ENCODE peak calls at places on chromosomes 1 and 21, in six cellular contexts. H is adrenal gland, R is heart left ventricle, Z is BJ, F is PC-3, Q is heart right ventricle. E is an unnamed sample.

GRCh38 chr1:200367841-200368534 is 41.8 kb downstream of the ZNF281 start:
- DNase-seq in H (no peak), Z (peak), Q (no peak), F (no peak), R (peak), E (no peak)

GRCh38 chr1:108813326-108813725 is 43.6 kb downstream of the AKNAD1 start:
- DNase-seq in H (no peak), R (no peak), Z (no peak), F (peak), Q (no peak), E (no peak)

GRCh38 chr1:28067523-28068090 is 20.8 kb downstream of the EYA3 start:
- DNase-seq in Q (no peak), H (no peak), F (peak), R (no peak), Z (no peak), E (peak)

GRCh38 chr1:153032677-153033308 is 1.8 kb downstream of the SPRR1B start:
- DNase-seq in R (no peak), Z (peak), H (peak), F (peak), Q (no peak), E (peak)

GRCh38 chr1:211748810-211749209 is 73.4 kb upstream of the NEK2 start:
- DNase-seq in Q (no peak), H (no peak), R (no peak), F (no peak), Z (no peak), E (no peak)

GRCh38 chr21:41377715-41378114 is 15.9 kb downstream of the MX2 start:
- DNase-seq in R (peak), Z (no peak), Q (no peak), F (no peak), H (no peak), E (no peak)

GRCh38 chr21:21159253-21159899 is 161.2 kb downstream of the NCAM2 start:
- DNase-seq in H (no peak), R (no peak), Q (no peak), F (peak), Z (no peak), E (peak)

GRCh38 chr1:168520832-168521231 is 23.0 kb downstream of the XCL2 start:
- DNase-seq in Q (no peak), Z (no peak), R (no peak), F (no peak), H (no peak), E (no peak)

GRCh38 chr1:93578911-93579825 is 102.5 kb downstream of the BCAR3 start:
- DNase-seq in F (no peak), R (no peak), Z (no peak), Q (no peak), H (no peak), E (no peak)

GRCh38 chr1:63670164-63670563 is 77.0 kb downstream of the PGM1 start:
- DNase-seq in Q (no peak), Z (no peak), R (no peak), F (no peak), H (no peak), E (no peak)

GRCh38 chr21:42412636-42412933 is 8.9 kb downstream of the UBASH3A start:
- DNase-seq in Z (no peak), F (no peak), H (no peak), Q (no peak), R (no peak), E (no peak)

GRCh38 chr1:40399984-40400704 is 26.6 kb downstream of the SMAP2 start:
- DNase-seq in Q (no peak), Z (no peak), H (no peak), R (no peak), F (no peak), E (no peak)

GRCh38 chr21:28793043-28793442 is 199.6 kb downstream of the LTN1 start:
- DNase-seq in R (no peak), Q (no peak), Z (no peak), F (peak), H (no peak), E (peak)

GRCh38 chr1:13699510-13699909 is 478 bp upstream of the PRDM2 start:
- DNase-seq in Z (no peak), F (peak), H (peak), Q (no peak), R (no peak), E (no peak)

GRCh38 chr1:2625311-2625710 is 7.5 kb downstream of the MMEL1 start:
- DNase-seq in Q (no peak), Z (no peak), F (no peak), R (no peak), H (no peak), E (no peak)

GRCh38 chr21:35149698-35150097 is 100.6 kb upstream of the RUNX1 start:
- DNase-seq in H (no peak), R (no peak), Q (no peak), Z (peak), F (peak), E (peak)

GRCh38 chr21:17527240-17527639 is 14.4 kb downstream of the CXADR start:
- DNase-seq in R (no peak), F (peak), Q (no peak), H (peak), Z (no peak), E (peak)

GRCh38 chr1:227939791-227940771 is 7.7 kb downstream of the WNT9A start:
- DNase-seq in Q (no peak), F (no peak), Z (no peak), R (no peak), H (no peak), E (no peak)

GRCh38 chr1:38140025-38140487 is 93.5 kb upstream of the POU3F1 start:
- DNase-seq in Z (no peak), H (no peak), R (no peak), Q (no peak), F (peak), E (no peak)

GRCh38 chr1:59707216-59707615 is 107.5 kb upstream of the HOOK1 start:
- DNase-seq in Q (no peak), Z (peak), H (peak), R (peak), F (peak), E (peak)

GRCh38 chr1:231206856-231207255 is 34.2 kb upstream of the GNPAT start:
- DNase-seq in H (no peak), R (no peak), F (no peak), Z (no peak), Q (no peak), E (peak)

GRCh38 chr1:844472-845026 is 79.2 kb upstream of the SAMD11 start:
- DNase-seq in R (no peak), Q (no peak), F (no peak), H (no peak), Z (no peak), E (no peak)

GRCh38 chr21:31447477-31447876 is 103.4 kb upstream of the TIAM1 start:
- DNase-seq in Q (no peak), R (no peak), Z (no peak), F (no peak), H (no peak), E (peak)

GRCh38 chr1:26111530-26112406 is at the start of gene PDIK1L:
- DNase-seq in F (peak), R (peak), Q (peak), Z (peak), H (peak), E (peak)

GRCh38 chr1:43565600-43566360 is 35.1 kb downstream of the PTPRF start:
- DNase-seq in Z (no peak), R (peak), Q (peak), H (peak), F (no peak), E (no peak)

GRCh38 chr1:9589144-9589718 is 520 bp downstream of the TMEM201 start:
- DNase-seq in R (no peak), Q (no peak), Z (no peak), F (no peak), H (peak), E (peak)

GRCh38 chr1:18482721-18483425 is 2.1 kb downstream of the KLHDC7A start:
- DNase-seq in Q (no peak), H (no peak), F (no peak), Z (no peak), R (no peak), E (no peak)

GRCh38 chr21:16072692-16073091 is 342.9 kb downstream of the USP25 start:
- DNase-seq in R (no peak), Z (peak), Q (no peak), H (no peak), F (peak), E (no peak)

GRCh38 chr1:27536767-27537166 is 46.8 kb upstream of the WASF2 start:
- DNase-seq in R (peak), H (peak), F (no peak), Q (peak), Z (no peak), E (peak)

GRCh38 chr1:29410476-29410875 is 174.2 kb downstream of the PTPRU start:
- DNase-seq in Z (no peak), F (no peak), H (no peak), R (no peak), Q (no peak), E (peak)

GRCh38 chr21:41926068-41926806 is 27.6 kb downstream of the C2CD2 start:
- DNase-seq in R (no peak), Z (no peak), H (peak), F (peak), Q (no peak), E (peak)

GRCh38 chr21:46304437-46304836 is 18.3 kb downstream of the YBEY start:
- DNase-seq in Q (no peak), R (no peak), H (no peak), Z (no peak), F (no peak), E (no peak)

GRCh38 chr1:15304708-15305326 is 57.8 kb downstream of the FHAD1 start:
- DNase-seq in Z (no peak), Q (peak), F (peak), R (peak), H (peak), E (peak)

DNA sequence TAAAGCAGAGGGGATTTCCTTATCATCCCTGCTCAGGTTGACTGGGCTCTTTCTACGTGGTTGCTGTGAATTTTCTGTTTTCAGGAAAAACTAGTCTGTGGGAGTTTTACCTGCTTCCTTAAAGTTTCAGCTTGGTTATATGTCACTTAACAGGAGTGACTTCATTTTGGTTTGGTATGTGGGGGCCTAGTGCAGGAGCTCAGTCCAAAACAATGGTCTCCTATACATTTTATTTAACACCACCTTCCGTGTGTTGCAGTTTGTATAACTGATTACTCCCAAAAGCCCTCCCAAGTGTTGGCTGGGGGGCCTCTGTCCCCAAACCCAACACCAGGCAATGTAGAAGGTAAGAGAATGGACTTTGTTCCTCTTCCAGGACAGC is 5.3 kb downstream of the IL23R start:
- DNase-seq in Q (no peak), R (no peak), H (no peak), F (no peak), Z (no peak), E (no peak)
- H3K4me3 ChIP-seq in Q (no peak), R (no peak), H (no peak), F (no peak), Z (no peak), E (no peak)

GRCh38 chr1:151167116-151167515 is 1.2 kb downstream of the SCNM1 start:
- DNase-seq in H (no peak), Q (no peak), F (no peak), Z (no peak), R (no peak), E (no peak)
- H3K4me3 ChIP-seq in H (no peak), Q (no peak), F (peak), Z (peak), R (peak), E (no peak)

GRCh38 chr1:201740609-201741231 is 88.2 kb upstream of the IPO9 start:
- DNase-seq in R (no peak), H (no peak), Q (no peak), F (no peak), Z (no peak), E (no peak)
- H3K4me3 ChIP-seq in R (peak), H (no peak), Q (peak), F (peak), Z (peak), E (peak)

GRCh38 chr1:112446411-112446810 is 50.4 kb downstream of the CTTNBP2NL start:
- DNase-seq in Q (no peak), H (no peak), Z (no peak), R (no peak), F (no peak), E (no peak)

GRCh38 chr1:112449630-112449983 is 53.6 kb downstream of the CTTNBP2NL start:
- DNase-seq in R (no peak), Z (no peak), H (no peak), Q (no peak), F (no peak), E (no peak)

GRCh38 chr1:112448937-112449629 is 53.1 kb downstream of the CTTNBP2NL start:
- DNase-seq in H (no peak), Z (no peak), Q (no peak), F (no peak), R (no peak), E (no peak)

GRCh38 chr1:112444269-112444668 is 48.3 kb downstream of the CTTNBP2NL start:
- DNase-seq in F (peak), H (no peak), Z (peak), Q (no peak), R (no peak), E (peak)

DNA sequence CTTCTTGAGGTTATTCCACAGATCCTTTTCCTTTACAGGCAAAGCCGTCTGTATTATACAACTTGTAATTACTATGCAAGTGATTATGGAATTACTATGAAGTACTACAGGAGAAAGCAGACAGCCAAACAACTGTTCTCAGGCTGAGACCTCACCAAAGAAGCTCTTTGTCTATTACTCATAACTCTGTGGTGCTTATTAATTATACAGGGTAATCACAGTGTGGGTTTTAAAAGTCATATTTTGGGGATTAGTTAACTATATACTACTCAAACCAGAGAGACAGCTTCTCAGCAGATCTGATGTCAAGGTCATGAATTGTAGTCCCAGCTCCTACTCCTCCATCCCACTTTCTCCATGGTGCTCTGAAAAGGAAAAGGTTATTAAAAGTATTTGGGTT is 49.6 kb downstream of the CTTNBP2NL start:
- DNase-seq in Z (no peak), H (no peak), R (no peak), Q (no peak), F (no peak), E (no peak)
- H3K4me3 ChIP-seq in Z (no peak), H (no peak), R (no peak), Q (no peak), F (no peak), E (no peak)

DNA sequence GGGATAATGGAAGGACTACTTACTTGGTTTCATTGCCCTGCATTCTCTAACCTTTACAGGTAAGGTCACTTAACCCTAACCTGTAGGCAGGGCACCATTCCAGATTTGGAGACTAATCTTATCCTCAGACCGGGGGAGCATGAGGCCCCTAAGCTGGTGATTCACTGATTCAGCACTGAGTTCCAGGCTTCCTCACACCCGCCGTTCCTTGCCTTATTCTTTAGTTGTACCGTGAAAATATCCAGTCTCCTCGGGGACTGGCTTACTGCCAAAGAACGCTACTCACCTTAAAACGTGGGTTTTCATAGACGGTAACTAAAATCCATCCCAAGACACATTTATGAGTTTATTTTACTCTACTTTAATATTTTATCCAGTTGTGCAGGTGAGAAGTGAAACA is 44.3 kb upstream of the COL24A1 start:
- DNase-seq in Q (no peak), H (no peak), F (no peak), R (no peak), Z (no peak), E (no peak)
- H3K4me3 ChIP-seq in Q (no peak), H (no peak), F (no peak), R (no peak), Z (no peak), E (no peak)

GRCh38 chr1:180352021-180352420 is 122.0 kb downstream of the LHX4 start:
- DNase-seq in Q (no peak), Z (no peak), F (no peak), H (no peak), R (no peak), E (no peak)

GRCh38 chr1:180358649-180359048 is 128.6 kb downstream of the LHX4 start:
- DNase-seq in Z (no peak), F (no peak), H (peak), Q (peak), R (peak), E (no peak)

GRCh38 chr1:180352588-180352987 is 122.5 kb downstream of the LHX4 start:
- DNase-seq in R (no peak), H (no peak), Z (no peak), F (no peak), Q (no peak), E (no peak)

GRCh38 chr1:180353930-180354329 is 123.9 kb downstream of the LHX4 start:
- DNase-seq in Q (no peak), H (no peak), F (no peak), Z (no peak), R (no peak), E (no peak)
- H3K4me3 ChIP-seq in Q (no peak), H (no peak), F (no peak), Z (no peak), R (no peak), E (no peak)

DNA sequence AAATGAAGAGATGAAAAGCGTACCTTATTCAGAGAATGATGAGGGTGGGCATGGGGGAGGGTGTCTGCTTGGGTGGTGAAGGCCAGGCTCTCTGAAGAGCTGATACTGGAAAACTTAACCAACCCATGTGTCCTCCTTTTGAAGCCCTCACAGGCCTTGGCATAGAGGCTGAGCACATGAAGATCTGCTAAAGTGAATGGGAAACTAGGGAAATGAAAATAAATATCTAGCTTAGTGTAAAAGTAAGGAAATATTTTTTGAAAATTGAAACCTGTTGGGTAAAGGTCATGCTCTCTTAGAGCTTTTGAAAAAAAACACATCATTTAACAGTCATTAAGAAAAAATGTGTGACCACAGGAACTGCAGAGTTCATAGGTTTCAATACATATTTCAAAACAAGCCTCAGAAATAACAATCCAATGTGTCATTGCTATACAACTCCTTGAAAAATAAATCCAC is 40.5 kb upstream of the RALGPS2 start:
- DNase-seq in Q (no peak), R (no peak), F (peak), H (no peak), Z (peak), E (peak)
- H3K4me3 ChIP-seq in Q (no peak), R (no peak), F (no peak), H (no peak), Z (no peak), E (no peak)

GRCh38 chr1:225699336-225699735 is 46.4 kb upstream of the ENAH start:
- DNase-seq in F (peak), H (no peak), Q (no peak), Z (no peak), R (no peak), E (no peak)

GRCh38 chr1:225700889-225701465 is 48.1 kb upstream of the ENAH start:
- DNase-seq in Q (no peak), H (no peak), F (no peak), Z (no peak), R (no peak), E (no peak)

GRCh38 chr1:225695578-225696332 is 42.8 kb upstream of the ENAH start:
- DNase-seq in F (peak), Z (no peak), Q (no peak), R (no peak), H (no peak), E (peak)

GRCh38 chr1:225697437-225697836 is 44.5 kb upstream of the ENAH start:
- DNase-seq in R (peak), Z (no peak), Q (peak), F (no peak), H (no peak), E (no peak)

GRCh38 chr1:225700164-225700740 is 47.3 kb upstream of the ENAH start:
- DNase-seq in R (no peak), Z (peak), F (peak), Q (no peak), H (no peak), E (peak)
- H3K4me3 ChIP-seq in R (no peak), Z (no peak), F (peak), Q (no peak), H (no peak), E (no peak)